ENCODE peak calls at places on chromosome 19, in five cellular contexts. Y is foreskin fibroblast, E is head of caudate nucleus, P is ovary, N is AG10803. S is an unnamed sample.

GRCh38 chr19:17243854-17244617 is 1.7 kb downstream of the NR2F6 start:
- DNase-seq in N (peak), P (peak), Y (peak), E (no peak), S (no peak)

GRCh38 chr19:45578861-45579260 is 5.7 kb downstream of the OPA3 start:
- DNase-seq in N (no peak), P (no peak), Y (peak), E (no peak), S (no peak)

GRCh38 chr19:8526345-8527062 is 12.5 kb upstream of the ZNF414 start:
- DNase-seq in N (peak), P (peak), E (peak), Y (peak), S (no peak)

GRCh38 chr19:11377237-11377636 is 2.8 kb downstream of the SWSAP1 start:
- DNase-seq in E (peak), P (no peak), N (peak), Y (peak), S (peak)

GRCh38 chr19:7970716-7971448 is 27.4 kb upstream of the TIMM44 start:
- DNase-seq in N (peak), E (peak), Y (peak), P (no peak), S (no peak)

GRCh38 chr19:49968279-49968922 is 7.4 kb upstream of the SIGLEC11 start:
- DNase-seq in Y (no peak), N (no peak), P (no peak), E (no peak), S (no peak)

GRCh38 chr19:17784201-17785008 is 10.5 kb upstream of the B3GNT3 start:
- DNase-seq in E (peak), P (peak), Y (peak), N (peak), S (peak)

GRCh38 chr19:51364200-51365106 is 1.7 kb downstream of the ETFB start:
- DNase-seq in P (no peak), E (no peak), N (no peak), Y (peak), S (no peak)

GRCh38 chr19:1292419-1293151 is 6.9 kb downstream of the EFNA2 start:
- DNase-seq in E (no peak), N (no peak), P (no peak), Y (no peak), S (no peak)

GRCh38 chr19:11269408-11269807 is 7.1 kb upstream of the DOCK6 start:
- DNase-seq in N (no peak), P (no peak), Y (peak), E (no peak), S (no peak)

GRCh38 chr19:55062735-55063491 is at the start of gene RDH13:
- DNase-seq in P (peak), N (peak), E (peak), Y (peak), S (peak)

GRCh38 chr19:1110809-1111640 is 7.2 kb downstream of the GPX4 start:
- DNase-seq in Y (no peak), N (no peak), P (no peak), E (no peak), S (no peak)

GRCh38 chr19:7159105-7159933 is 89.8 kb downstream of the ZNF557 start:
- DNase-seq in P (no peak), E (no peak), N (peak), Y (peak), S (no peak)